ENCODE peak calls at places on chromosomes 2 and 18, in four cellular contexts. G, V, A and S are unnamed samples.

GRCh38 chr2:204363513-204363912 is 181.8 kb upstream of the PARD3B start:
- DNase-seq in G (no peak), V (no peak), A (no peak), S (no peak)

GRCh38 chr18:41444943-41445342 is 510.1 kb upstream of the PIK3C3 start:
- DNase-seq in G (no peak), V (no peak), A (no peak), S (no peak)

GRCh38 chr2:126749537-126749936 is 93.6 kb downstream of the GYPC start:
- DNase-seq in G (peak; percentile 36), V (no peak), A (no peak), S (peak; percentile 46)

GRCh38 chr2:30866974-30867373 is 59.7 kb upstream of the CAPN13 start:
- DNase-seq in G (no peak), V (no peak), A (no peak), S (peak; percentile 92)

GRCh38 chr2:129484999-129485398 is 494.5 kb upstream of the RAB6C start:
- DNase-seq in G (peak; percentile 17), V (no peak), A (no peak), S (no peak)

GRCh38 chr18:54222922-54223567 is 1.4 kb downstream of the MBD2 start:
- DNase-seq in G (no peak), V (no peak), A (no peak), S (peak; percentile 26)

GRCh38 chr2:47034973-47035609 is 119.5 kb upstream of the MCFD2 start:
- DNase-seq in G (no peak), V (no peak), A (no peak), S (peak; percentile 64)

GRCh38 chr2:1728821-1729220 is 15.5 kb downstream of the PXDN start:
- DNase-seq in G (peak; percentile 68), V (no peak), A (no peak), S (no peak)

GRCh38 chr18:37922162-37922561 is 356.6 kb upstream of the CELF4 start:
- DNase-seq in G (no peak), V (no peak), A (no peak), S (no peak)

GRCh38 chr2:24828641-24829040 is 35.4 kb downstream of the CENPO start:
- DNase-seq in G (no peak), V (no peak), A (no peak), S (no peak)

GRCh38 chr18:58416704-58417683 is 211.9 kb downstream of the ALPK2 start:
- DNase-seq in G (no peak), V (no peak), A (no peak), S (no peak)

GRCh38 chr2:120218181-120218580 is 5.0 kb downstream of the TMEM185B start:
- DNase-seq in G (no peak), V (no peak), A (no peak), S (peak; percentile 37)

GRCh38 chr2:3192920-3193319 is 184.7 kb downstream of the EIPR1 start:
- DNase-seq in G (no peak), V (no peak), A (no peak), S (no peak)

GRCh38 chr2:240733803-240734495 is 42.3 kb downstream of the AQP12A start:
- DNase-seq in G (no peak), V (peak; percentile 22), A (no peak), S (peak; percentile 60)
- TF ChIP-seq CTCF in G (no peak), V (peak; percentile 18), A (no peak), S (peak; percentile 65)

DNA sequence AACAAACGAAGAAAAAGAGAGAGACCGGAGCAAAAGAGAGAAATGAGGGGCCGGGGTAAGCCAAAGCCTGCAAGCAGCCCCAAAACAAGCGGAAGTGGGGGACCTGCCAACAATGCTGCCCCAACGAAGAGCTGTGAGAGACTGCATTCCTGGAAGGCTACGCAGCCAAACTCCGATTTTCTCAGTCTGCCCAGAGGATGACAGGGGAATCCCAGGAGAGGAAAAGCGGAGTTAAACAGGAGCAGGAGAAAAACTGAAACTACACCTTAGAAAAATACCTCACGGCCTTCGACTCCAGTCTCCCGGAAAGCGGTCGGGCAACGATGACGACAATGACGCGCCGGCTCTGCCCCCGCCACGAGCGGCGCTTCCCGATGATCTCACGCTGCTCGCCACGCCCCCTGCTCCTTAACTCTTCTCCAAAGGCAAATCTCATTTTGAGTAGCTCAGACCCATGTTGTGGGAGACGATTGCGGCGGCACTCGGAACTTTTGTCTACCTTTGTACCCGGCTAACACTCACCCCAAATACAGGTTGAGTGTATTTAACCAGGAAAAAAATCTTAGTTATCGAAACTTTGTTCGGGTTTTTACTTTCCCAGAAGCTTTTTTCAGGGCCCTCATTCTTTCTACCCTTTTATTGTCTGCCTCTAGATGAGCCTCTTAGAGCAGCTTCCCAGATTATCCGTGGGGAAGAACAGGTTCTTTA is at the start of gene C1D:
- DNase-seq in G (peak; percentile 99), V (peak; percentile 89), A (peak; percentile 95), S (peak; percentile 94)
- TF ChIP-seq POLR2A in G (peak; percentile 96), V (peak; percentile 83), A (peak; percentile 98), S (peak; percentile 89)

GRCh38 chr2:50746526-50746925 is 285.4 kb downstream of the NRXN1 start:
- DNase-seq in G (peak; percentile 64), V (no peak), A (peak; percentile 18), S (peak; percentile 48)
- TF ChIP-seq MAX in G (no peak), V (no peak), A (no peak), S (no peak)

GRCh38 chr2:224284134-224284946 is 117.6 kb downstream of the FAM124B start:
- DNase-seq in G (no peak), V (peak; percentile 10), A (peak; percentile 60), S (peak; percentile 47)

GRCh38 chr2:224281374-224281773 is 120.5 kb downstream of the FAM124B start:
- DNase-seq in G (no peak), V (no peak), A (no peak), S (no peak)

GRCh38 chr2:224287533-224287932 is 114.4 kb downstream of the FAM124B start:
- DNase-seq in G (no peak), V (no peak), A (no peak), S (no peak)

GRCh38 chr2:224286923-224287322 is 115.0 kb downstream of the FAM124B start:
- DNase-seq in G (no peak), V (peak; percentile 9), A (no peak), S (peak; percentile 8)
- TF ChIP-seq CTCF in G (no peak), V (no peak), A (no peak), S (no peak)

DNA sequence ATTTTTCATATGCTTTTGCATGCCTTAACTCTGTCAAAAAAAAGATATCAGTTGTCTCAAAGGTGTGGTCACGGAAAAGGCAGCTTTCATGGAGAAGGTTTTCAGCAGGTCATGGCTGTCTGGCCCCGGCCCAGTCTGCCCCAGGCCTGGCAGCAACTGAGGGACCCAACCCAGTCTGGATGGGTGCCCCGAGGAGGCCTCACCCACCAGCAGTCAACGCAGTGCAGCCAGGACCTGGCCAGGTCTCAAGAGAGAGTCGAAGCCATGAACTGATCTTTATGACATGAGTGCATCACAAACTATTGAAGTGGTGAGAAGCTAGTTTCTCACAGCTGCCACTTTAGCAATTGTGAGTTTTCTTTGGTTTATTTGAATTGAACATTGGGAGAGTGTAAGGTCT is 7.9 kb downstream of the TUBB6 start:
- DNase-seq in G (no peak), V (no peak), A (no peak), S (no peak)
- TF ChIP-seq POLR2A in G (no peak), V (no peak), A (no peak), S (no peak)

DNA sequence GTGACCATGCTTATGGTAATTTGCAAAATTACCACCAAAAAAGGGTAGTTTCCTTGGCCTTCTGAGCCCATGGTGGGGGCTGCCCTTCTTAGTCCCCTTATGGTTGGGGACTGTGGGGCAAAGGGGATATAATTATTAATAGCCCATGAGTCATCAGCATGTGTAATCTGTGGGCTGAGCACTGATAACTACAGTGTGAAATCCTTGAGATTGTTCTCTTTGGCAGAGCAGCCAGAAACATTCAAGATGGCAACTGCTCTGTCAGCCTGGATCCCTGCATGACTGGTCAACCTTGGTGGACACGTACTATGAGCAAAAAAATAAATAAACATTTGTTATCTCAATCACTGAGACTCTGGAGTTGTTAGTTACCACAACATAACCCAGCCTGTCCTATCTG is 61.3 kb downstream of the MGAT4A start:
- DNase-seq in G (no peak), V (no peak), A (peak; percentile 48), S (no peak)
- TF ChIP-seq MAX in G (no peak), V (no peak), A (no peak), S (no peak)

GRCh38 chr18:9673296-9674251 is 34.5 kb upstream of the RAB31 start:
- DNase-seq in G (no peak), V (peak; percentile 94), A (peak; percentile 58), S (peak; percentile 77)
- TF ChIP-seq CTCF in G (peak; percentile 46), V (peak; percentile 52), A (peak; percentile 31), S (peak; percentile 42)

GRCh38 chr2:190882327-190882766 is 1.7 kb downstream of the GLS start:
- DNase-seq in G (no peak), V (no peak), A (peak; percentile 83), S (no peak)

GRCh38 chr2:190879474-190880373 is 897 bp upstream of the GLS start:
- DNase-seq in G (no peak), V (no peak), A (peak; percentile 20), S (no peak)

GRCh38 chr2:190881480-190882326 is 1.1 kb downstream of the GLS start:
- DNase-seq in G (peak; percentile 75), V (no peak), A (peak; percentile 84), S (peak; percentile 87)

GRCh38 chr2:190881074-190881479 is 456 bp downstream of the GLS start:
- DNase-seq in G (no peak), V (no peak), A (no peak), S (no peak)

GRCh38 chr2:190880374-190881073 is at the start of gene GLS:
- DNase-seq in G (peak; percentile 95), V (peak; percentile 95), A (peak; percentile 98), S (peak; percentile 98)
- TF ChIP-seq POLR2A in G (peak; percentile 89), V (peak; percentile 96), A (peak; percentile 99), S (peak; percentile 96)

GRCh38 chr18:13165636-13166423 is 52.7 kb upstream of the LDLRAD4 start:
- DNase-seq in G (no peak), V (no peak), A (no peak), S (no peak)
- TF ChIP-seq MAX in G (no peak), V (no peak), A (no peak), S (no peak)